ENCODE peak calls at places on chromosomes 2 and 18, in six cellular contexts. One of them, this sample, is unnamed.

GRCh38 chr2:145416640-145417039 is 896.7 kb upstream of the ZEB2 start:
- DNase-seq in IMR-90: peak
- DNase-seq in suprapubic skin: no peak
- DNase-seq in gastrocnemius medialis: no peak
- DNase-seq in tibial nerve: no peak
- DNase-seq in ovary: no peak
- DNase-seq in this sample: no peak

GRCh38 chr2:97712693-97713295 is 582 bp upstream of the ZAP70 start:
- DNase-seq in ovary: no peak
- DNase-seq in gastrocnemius medialis: no peak
- DNase-seq in IMR-90: no peak
- DNase-seq in suprapubic skin: peak
- DNase-seq in tibial nerve: no peak
- DNase-seq in this sample: no peak

GRCh38 chr18:23238651-23239349 is 103.5 kb downstream of the CABLES1 start:
- DNase-seq in suprapubic skin: no peak
- DNase-seq in IMR-90: peak
- DNase-seq in gastrocnemius medialis: no peak
- DNase-seq in tibial nerve: no peak
- DNase-seq in ovary: no peak
- DNase-seq in this sample: no peak

GRCh38 chr2:224141304-224141703 is 102.2 kb upstream of the SERPINE2 start:
- DNase-seq in IMR-90: no peak
- DNase-seq in gastrocnemius medialis: no peak
- DNase-seq in suprapubic skin: no peak
- DNase-seq in tibial nerve: no peak
- DNase-seq in ovary: no peak
- DNase-seq in this sample: no peak

GRCh38 chr18:27007880-27008279 is 142.4 kb upstream of the AQP4 start:
- DNase-seq in suprapubic skin: no peak
- DNase-seq in tibial nerve: no peak
- DNase-seq in ovary: no peak
- DNase-seq in IMR-90: no peak
- DNase-seq in gastrocnemius medialis: no peak
- DNase-seq in this sample: no peak

GRCh38 chr18:79930020-79930642 is 21.3 kb downstream of the SLC66A2 start:
- DNase-seq in IMR-90: peak
- DNase-seq in tibial nerve: no peak
- DNase-seq in gastrocnemius medialis: no peak
- DNase-seq in suprapubic skin: no peak
- DNase-seq in ovary: no peak
- DNase-seq in this sample: no peak

GRCh38 chr18:70046796-70047195 is 99.1 kb upstream of the CD226 start:
- DNase-seq in suprapubic skin: no peak
- DNase-seq in tibial nerve: no peak
- DNase-seq in ovary: no peak
- DNase-seq in IMR-90: no peak
- DNase-seq in gastrocnemius medialis: no peak
- DNase-seq in this sample: no peak

GRCh38 chr18:8272254-8272653 is 337.0 kb upstream of the RAB12 start:
- DNase-seq in ovary: no peak
- DNase-seq in tibial nerve: no peak
- DNase-seq in IMR-90: no peak
- DNase-seq in suprapubic skin: no peak
- DNase-seq in gastrocnemius medialis: no peak
- DNase-seq in this sample: no peak

GRCh38 chr18:58694720-58695468 is 23.6 kb downstream of the MALT1 start:
- DNase-seq in suprapubic skin: no peak
- DNase-seq in IMR-90: no peak
- DNase-seq in gastrocnemius medialis: no peak
- DNase-seq in tibial nerve: no peak
- DNase-seq in ovary: no peak
- DNase-seq in this sample: no peak

GRCh38 chr18:73741946-73742345 is 405.7 kb downstream of the FBXO15 start:
- DNase-seq in suprapubic skin: no peak
- DNase-seq in ovary: no peak
- DNase-seq in gastrocnemius medialis: no peak
- DNase-seq in tibial nerve: no peak
- DNase-seq in IMR-90: peak
- DNase-seq in this sample: no peak

GRCh38 chr2:56892381-56892780 is 708.6 kb downstream of the CCDC85A start:
- DNase-seq in suprapubic skin: no peak
- DNase-seq in ovary: no peak
- DNase-seq in gastrocnemius medialis: no peak
- DNase-seq in IMR-90: no peak
- DNase-seq in tibial nerve: no peak
- DNase-seq in this sample: no peak

GRCh38 chr18:13987956-13988355 is 72.6 kb upstream of the MC2R start:
- DNase-seq in gastrocnemius medialis: no peak
- DNase-seq in IMR-90: no peak
- DNase-seq in suprapubic skin: no peak
- DNase-seq in tibial nerve: no peak
- DNase-seq in ovary: no peak
- DNase-seq in this sample: no peak

GRCh38 chr2:148888003-148888501 is 13.0 kb downstream of the KIF5C start:
- DNase-seq in suprapubic skin: no peak
- DNase-seq in gastrocnemius medialis: no peak
- DNase-seq in tibial nerve: no peak
- DNase-seq in ovary: no peak
- DNase-seq in IMR-90: no peak
- DNase-seq in this sample: no peak

GRCh38 chr18:33201509-33201926 is 239.0 kb downstream of the CCDC178 start:
- DNase-seq in IMR-90: no peak
- DNase-seq in gastrocnemius medialis: no peak
- DNase-seq in ovary: no peak
- DNase-seq in tibial nerve: peak
- DNase-seq in suprapubic skin: no peak
- DNase-seq in this sample: peak

GRCh38 chr2:20094142-20094792 is 42.8 kb upstream of the LAPTM4A start:
- DNase-seq in IMR-90: no peak
- DNase-seq in ovary: no peak
- DNase-seq in gastrocnemius medialis: no peak
- DNase-seq in tibial nerve: no peak
- DNase-seq in suprapubic skin: no peak
- DNase-seq in this sample: no peak

GRCh38 chr2:20092901-20093235 is 41.4 kb upstream of the LAPTM4A start:
- DNase-seq in gastrocnemius medialis: no peak
- DNase-seq in tibial nerve: no peak
- DNase-seq in IMR-90: no peak
- DNase-seq in ovary: no peak
- DNase-seq in suprapubic skin: no peak
- DNase-seq in this sample: no peak

GRCh38 chr2:20093263-20094141 is 42.1 kb upstream of the LAPTM4A start:
- DNase-seq in IMR-90: peak
- DNase-seq in suprapubic skin: no peak
- DNase-seq in tibial nerve: peak
- DNase-seq in gastrocnemius medialis: peak
- DNase-seq in ovary: peak
- DNase-seq in this sample: peak

GRCh38 chr2:20091305-20091991 is 40.0 kb upstream of the LAPTM4A start:
- DNase-seq in IMR-90: peak
- DNase-seq in tibial nerve: peak
- DNase-seq in ovary: peak
- DNase-seq in gastrocnemius medialis: peak
- DNase-seq in suprapubic skin: no peak
- DNase-seq in this sample: peak

GRCh38 chr2:20092226-20092900 is 40.9 kb upstream of the LAPTM4A start:
- DNase-seq in suprapubic skin: no peak
- DNase-seq in IMR-90: no peak
- DNase-seq in tibial nerve: no peak
- DNase-seq in ovary: no peak
- DNase-seq in gastrocnemius medialis: no peak
- DNase-seq in this sample: no peak
- H3K27ac ChIP-seq in suprapubic skin: peak
- H3K27ac ChIP-seq in IMR-90: peak
- H3K27ac ChIP-seq in tibial nerve: peak
- H3K27ac ChIP-seq in ovary: no peak
- H3K27ac ChIP-seq in gastrocnemius medialis: peak
- H3K27ac ChIP-seq in this sample: peak

GRCh38 chr2:85950743-85951142 is 62.0 kb upstream of the ST3GAL5 start:
- DNase-seq in suprapubic skin: no peak
- DNase-seq in gastrocnemius medialis: no peak
- DNase-seq in IMR-90: no peak
- DNase-seq in tibial nerve: no peak
- DNase-seq in ovary: no peak
- DNase-seq in this sample: no peak

GRCh38 chr2:85951351-85952067 is 62.7 kb upstream of the ST3GAL5 start:
- DNase-seq in suprapubic skin: no peak
- DNase-seq in IMR-90: no peak
- DNase-seq in ovary: no peak
- DNase-seq in gastrocnemius medialis: no peak
- DNase-seq in tibial nerve: no peak
- DNase-seq in this sample: no peak

GRCh38 chr2:85947593-85947992 is 58.8 kb upstream of the ST3GAL5 start:
- DNase-seq in IMR-90: no peak
- DNase-seq in suprapubic skin: no peak
- DNase-seq in tibial nerve: no peak
- DNase-seq in ovary: no peak
- DNase-seq in gastrocnemius medialis: no peak
- DNase-seq in this sample: no peak

GRCh38 chr2:85952196-85952734 is 63.5 kb upstream of the ST3GAL5 start:
- DNase-seq in ovary: no peak
- DNase-seq in IMR-90: no peak
- DNase-seq in tibial nerve: no peak
- DNase-seq in gastrocnemius medialis: no peak
- DNase-seq in suprapubic skin: no peak
- DNase-seq in this sample: no peak

DNA sequence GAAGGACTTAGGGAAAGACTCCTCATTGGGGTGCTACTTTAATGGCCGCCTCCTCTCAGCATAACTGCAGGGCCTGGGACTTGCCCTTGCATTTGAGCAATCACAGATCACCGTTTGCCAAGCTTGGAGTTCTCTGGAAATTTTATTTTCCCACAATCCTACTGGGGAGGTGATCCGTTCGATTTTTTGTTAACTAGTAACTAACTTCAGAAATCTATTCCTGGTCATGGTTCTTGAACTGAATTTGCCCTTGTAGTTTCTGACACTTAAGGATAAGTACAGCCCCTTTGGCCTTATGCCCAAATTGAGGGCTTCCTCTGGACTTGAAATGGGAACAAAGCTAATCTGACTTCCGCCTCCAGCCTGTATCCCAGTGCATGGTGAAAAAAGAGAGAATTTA is 60.5 kb upstream of the ST3GAL5 start:
- DNase-seq in IMR-90: no peak
- DNase-seq in gastrocnemius medialis: no peak
- DNase-seq in suprapubic skin: no peak
- DNase-seq in ovary: no peak
- DNase-seq in tibial nerve: peak
- DNase-seq in this sample: no peak
- TF ChIP-seq POLR2A in IMR-90: no peak
- TF ChIP-seq POLR2A in gastrocnemius medialis: no peak
- TF ChIP-seq POLR2A in suprapubic skin: no peak
- TF ChIP-seq POLR2A in ovary: no peak
- TF ChIP-seq POLR2A in tibial nerve: no peak
- TF ChIP-seq POLR2A in this sample: no peak

GRCh38 chr2:73736855-73737779 is at the start of gene TPRKB:
- DNase-seq in suprapubic skin: peak
- DNase-seq in tibial nerve: peak
- DNase-seq in IMR-90: peak
- DNase-seq in ovary: peak
- DNase-seq in gastrocnemius medialis: peak
- DNase-seq in this sample: peak
- H3K27ac ChIP-seq in suprapubic skin: peak
- H3K27ac ChIP-seq in tibial nerve: peak
- H3K27ac ChIP-seq in IMR-90: peak
- H3K27ac ChIP-seq in ovary: no peak
- H3K27ac ChIP-seq in gastrocnemius medialis: peak
- H3K27ac ChIP-seq in this sample: peak

GRCh38 chr2:150806336-150806735 is 318.9 kb upstream of the RND3 start:
- DNase-seq in suprapubic skin: no peak
- DNase-seq in ovary: no peak
- DNase-seq in gastrocnemius medialis: no peak
- DNase-seq in IMR-90: peak
- DNase-seq in tibial nerve: no peak
- DNase-seq in this sample: no peak
- TF ChIP-seq POLR2A in suprapubic skin: no peak
- TF ChIP-seq POLR2A in ovary: no peak
- TF ChIP-seq POLR2A in gastrocnemius medialis: no peak
- TF ChIP-seq POLR2A in IMR-90: no peak
- TF ChIP-seq POLR2A in tibial nerve: no peak
- TF ChIP-seq POLR2A in this sample: no peak

DNA sequence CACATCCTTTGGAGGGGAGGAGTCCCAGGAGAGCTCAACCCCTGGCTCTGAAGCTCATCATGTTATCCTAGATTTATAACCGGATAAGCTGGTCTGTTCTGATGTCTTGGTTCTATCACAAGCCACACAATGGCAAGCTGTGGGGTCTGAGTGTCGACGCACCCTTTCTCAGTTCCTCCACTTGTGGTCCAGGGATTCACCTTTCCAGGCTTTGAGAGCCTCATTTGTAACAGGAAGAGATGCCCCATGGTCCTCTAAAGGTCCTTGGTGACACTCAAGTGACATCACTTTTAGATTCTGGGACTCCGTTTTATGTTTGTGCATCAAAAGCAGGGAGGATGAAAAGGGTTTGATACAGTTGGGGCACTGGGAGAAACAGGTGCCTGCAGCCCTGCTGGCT is 172.6 kb downstream of the BCL2 start:
- DNase-seq in IMR-90: no peak
- DNase-seq in suprapubic skin: no peak
- DNase-seq in ovary: no peak
- DNase-seq in gastrocnemius medialis: no peak
- DNase-seq in tibial nerve: no peak
- DNase-seq in this sample: no peak
- H3K27ac ChIP-seq in IMR-90: no peak
- H3K27ac ChIP-seq in suprapubic skin: no peak
- H3K27ac ChIP-seq in ovary: no peak
- H3K27ac ChIP-seq in gastrocnemius medialis: no peak
- H3K27ac ChIP-seq in tibial nerve: no peak
- H3K27ac ChIP-seq in this sample: no peak

DNA sequence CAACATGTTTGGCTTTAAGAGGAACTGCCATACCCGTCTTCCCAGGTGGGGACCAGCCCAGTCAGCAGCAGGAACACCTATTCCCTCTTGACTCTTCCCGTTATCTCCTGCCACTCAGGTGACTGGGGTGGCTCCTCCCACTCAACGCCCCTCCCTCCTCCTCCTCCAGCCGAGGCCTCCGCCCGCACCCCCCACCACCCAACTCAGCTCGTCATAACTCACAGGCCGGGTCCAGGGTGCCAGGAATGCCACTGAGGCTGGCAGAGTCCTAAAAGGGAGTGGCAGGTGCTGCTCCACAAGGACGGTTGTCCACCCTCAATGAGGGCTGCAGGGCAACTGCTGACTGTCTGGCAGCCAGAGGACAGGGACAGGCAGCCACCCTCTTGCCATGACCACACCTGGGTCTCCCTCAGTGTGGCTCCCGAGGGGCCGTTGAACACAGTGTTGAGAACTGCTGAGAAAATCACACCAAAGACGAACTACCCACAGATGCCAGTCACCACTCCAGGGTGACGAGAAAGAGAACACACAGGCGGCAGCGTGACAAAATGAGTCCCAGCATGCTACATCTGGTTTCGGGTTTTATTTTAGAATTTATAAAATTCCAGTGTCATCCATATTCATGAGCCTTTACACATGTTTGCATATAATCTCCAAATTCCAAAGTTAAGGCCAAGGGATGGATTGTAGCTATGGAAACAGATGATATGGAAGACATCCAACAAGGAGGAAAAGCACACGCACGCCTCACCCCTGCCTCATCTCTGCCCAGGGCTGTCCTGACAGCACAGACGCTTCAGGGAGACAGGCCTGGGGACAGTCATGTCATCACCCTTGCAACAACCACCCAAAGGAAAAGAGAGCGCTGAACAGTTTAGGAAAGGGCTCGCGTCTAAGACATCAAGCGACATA is 38.5 kb downstream of the ANO7 start:
- DNase-seq in tibial nerve: no peak
- DNase-seq in suprapubic skin: no peak
- DNase-seq in IMR-90: peak
- DNase-seq in ovary: peak
- DNase-seq in gastrocnemius medialis: no peak
- DNase-seq in this sample: no peak
- TF ChIP-seq POLR2A in tibial nerve: no peak
- TF ChIP-seq POLR2A in suprapubic skin: no peak
- TF ChIP-seq POLR2A in IMR-90: no peak
- TF ChIP-seq POLR2A in ovary: no peak
- TF ChIP-seq POLR2A in gastrocnemius medialis: no peak
- TF ChIP-seq POLR2A in this sample: no peak

This sample was measured in transverse colon.